ENCODE peak calls at places on chromosomes 6 and 20, in seven cellular contexts. F, B, S, R, H, A and T are unnamed samples.
A peak's percentile ranks its signal among the peaks of the same experiment; 100 is the strongest.

GRCh38 chr6:125859691-125860210 is 69.0 kb downstream of the NCOA7 start:
- DNase-seq in B (no peak), A (no peak), F (no peak), H (no peak), S (no peak), R (no peak), T (no peak)

GRCh38 chr6:38603966-38604365 is 35.8 kb downstream of the BTBD9 start:
- DNase-seq in R (no peak), A (no peak), H (no peak), S (peak; percentile 53), F (no peak), B (no peak), T (no peak)

GRCh38 chr6:160534050-160534696 is 129.9 kb downstream of the LPA start:
- DNase-seq in A (peak; percentile 54), S (peak; percentile 10), B (no peak), H (no peak), R (peak; percentile 46), F (peak; percentile 54), T (peak; percentile 12)

GRCh38 chr6:33000053-33000452 is 9.3 kb downstream of the HLA-DOA start:
- DNase-seq in A (no peak), B (no peak), S (no peak), H (no peak), F (no peak), R (no peak), T (no peak)

GRCh38 chr6:369559-370431 is 21.8 kb upstream of the IRF4 start:
- DNase-seq in H (no peak), A (no peak), S (no peak), R (no peak), B (no peak), F (no peak), T (no peak)

GRCh38 chr6:147384737-147385710 is 123.5 kb upstream of the SAMD5 start:
- DNase-seq in B (no peak), R (no peak), A (no peak), S (no peak), F (no peak), H (no peak), T (no peak)

GRCh38 chr20:20210327-20210726 is 157.6 kb upstream of the INSM1 start:
- DNase-seq in A (no peak), S (no peak), H (no peak), B (no peak), R (no peak), F (no peak), T (no peak)

GRCh38 chr6:33728438-33728837 is 16.9 kb upstream of the UQCC2 start:
- DNase-seq in R (no peak), F (no peak), S (no peak), B (no peak), H (no peak), A (no peak), T (no peak)

GRCh38 chr6:170393807-170394399 is 87.3 kb downstream of the FAM120B start:
- DNase-seq in F (no peak), A (no peak), B (peak; percentile 67), R (no peak), S (peak; percentile 60), H (no peak), T (no peak)

GRCh38 chr20:34607066-34607465 is 48.5 kb downstream of the MAP1LC3A start:
- DNase-seq in H (no peak), F (no peak), R (no peak), A (no peak), S (no peak), B (no peak), T (no peak)

GRCh38 chr20:17895641-17896246 is 72.8 kb downstream of the SNX5 start:
- DNase-seq in A (no peak), H (no peak), F (peak; percentile 58), S (peak; percentile 63), R (no peak), B (no peak), T (peak; percentile 63)

GRCh38 chr20:22288156-22288555 is 296.2 kb downstream of the FOXA2 start:
- DNase-seq in H (no peak), A (no peak), F (no peak), B (no peak), S (no peak), R (no peak), T (no peak)

GRCh38 chr20:51569815-51570741 is 27.6 kb upstream of the NFATC2 start:
- DNase-seq in A (no peak), H (no peak), R (no peak), S (no peak), B (no peak), F (no peak), T (peak; percentile 40)

GRCh38 chr6:150202404-150202803 is 59.6 kb downstream of the PPP1R14C start:
- DNase-seq in F (peak; percentile 70), H (no peak), S (peak; percentile 46), A (no peak), B (no peak), R (no peak), T (peak; percentile 49)

GRCh38 chr6:156988276-156989158 is 211.3 kb downstream of the ARID1B start:
- DNase-seq in B (no peak), H (no peak), R (no peak), A (no peak), F (peak; percentile 47), S (peak; percentile 27), T (no peak)

GRCh38 chr20:24993337-24994185 is 1.0 kb upstream of the APMAP start:
- DNase-seq in F (no peak), B (peak; percentile 62), H (no peak), A (no peak), R (peak; percentile 21), S (peak; percentile 18), T (no peak)

GRCh38 chr6:40347571-40348011 is 239.6 kb downstream of the LRFN2 start:
- DNase-seq in S (no peak), F (no peak), R (peak; percentile 34), A (no peak), B (peak; percentile 65), H (no peak), T (no peak)

GRCh38 chr6:110041830-110042229 is 63.7 kb downstream of the GPR6 start:
- DNase-seq in B (peak; percentile 29), A (no peak), F (no peak), R (no peak), H (no peak), S (no peak), T (no peak)

GRCh38 chr20:37741055-37741454 is 47.2 kb downstream of the CTNNBL1 start:
- DNase-seq in B (no peak), S (peak; percentile 49), F (no peak), A (no peak), R (no peak), H (no peak), T (no peak)

GRCh38 chr20:37742121-37742520 is 48.3 kb downstream of the CTNNBL1 start:
- DNase-seq in A (peak; percentile 58), R (no peak), B (no peak), H (no peak), S (no peak), F (no peak), T (no peak)

GRCh38 chr20:37745553-37745952 is 51.7 kb downstream of the CTNNBL1 start:
- DNase-seq in B (no peak), R (no peak), H (no peak), F (no peak), S (no peak), A (no peak), T (no peak)

GRCh38 chr20:37741560-37741959 is 47.7 kb downstream of the CTNNBL1 start:
- DNase-seq in B (no peak), A (no peak), R (no peak), H (no peak), S (no peak), F (no peak), T (no peak)

GRCh38 chr20:37744347-37744746 is 50.5 kb downstream of the CTNNBL1 start:
- DNase-seq in A (no peak), S (no peak), F (no peak), R (no peak), B (no peak), H (no peak), T (no peak)
- H3K9me3 ChIP-seq in A (no peaks in the 10 kb centered on the region), S (no peaks in the 10 kb centered on the region), F (no peaks in the 10 kb centered on the region), R (no peaks in the 10 kb centered on the region), B (no peaks in the 10 kb centered on the region), H (no peaks in the 10 kb centered on the region), T (no peaks in the 10 kb centered on the region)

DNA sequence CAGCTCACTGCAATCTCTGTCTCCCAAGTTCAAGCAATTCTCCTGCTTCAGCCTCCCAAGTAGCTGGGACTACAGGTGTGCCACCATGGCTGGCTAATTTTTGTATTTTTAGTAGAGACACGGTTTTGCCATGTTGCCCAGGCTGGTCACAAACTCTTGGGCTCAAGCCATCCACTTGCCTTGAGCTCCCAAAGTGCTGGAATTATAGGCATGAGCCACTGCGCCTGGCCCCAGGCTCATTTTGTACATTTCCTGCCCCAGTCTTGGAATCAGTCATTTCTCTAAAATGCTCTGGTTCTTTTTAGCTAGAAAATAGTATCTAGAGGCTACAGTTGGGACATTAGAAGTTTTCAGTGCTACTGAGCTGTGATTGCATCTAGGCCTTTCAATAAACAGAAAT is 13.5 kb downstream of the MANBAL start:
- DNase-seq in S (no peak), A (no peak), R (no peak), H (no peak), B (no peak), F (no peak), T (no peak)
- H3K36me3 ChIP-seq in S (peaks cover 18% of the 10 kb centered on the region), A (peaks cover 53% of the 10 kb centered on the region), R (peaks cover 57% of the 10 kb centered on the region), H (peaks cover 6% of the 10 kb centered on the region), B (no peaks in the 10 kb centered on the region), F (peaks cover 4% of the 10 kb centered on the region), T (peaks cover 91% of the 10 kb centered on the region)

GRCh38 chr6:81747327-81747726 is 5.2 kb downstream of the TENT5A start:
- DNase-seq in R (no peak), S (no peak), A (no peak), F (no peak), H (no peak), B (no peak), T (no peak)
- H3K4me3 ChIP-seq in R (no peak overlapping the region), S (no peak overlapping the region), A (no peak overlapping the region), F (no peak overlapping the region), H (peak overlapping the region; percentile 82), B (peak overlapping the region; percentile 22), T (no peak overlapping the region)

GRCh38 chr6:26640806-26641205 is 18.7 kb downstream of the ZNF322 start:
- DNase-seq in A (no peak), B (no peak), R (no peak), S (no peak), H (no peak), F (no peak), T (no peak)
- H3K9me3 ChIP-seq in A (peaks cover 37% of the 10 kb centered on the region), B (no peaks in the 10 kb centered on the region), R (peaks cover 33% of the 10 kb centered on the region), S (peaks cover 33% of the 10 kb centered on the region), H (no peaks in the 10 kb centered on the region), F (peaks cover 22% of the 10 kb centered on the region), T (peaks cover 11% of the 10 kb centered on the region)

GRCh38 chr20:38953630-38954340 is 8.4 kb upstream of the DHX35 start:
- DNase-seq in A (no peak), R (no peak), B (no peak), H (no peak), S (no peak), F (no peak), T (no peak)

GRCh38 chr20:38951611-38952010 is 10.5 kb upstream of the DHX35 start:
- DNase-seq in H (no peak), B (no peak), S (no peak), R (no peak), A (no peak), F (no peak), T (no peak)

GRCh38 chr20:38950254-38950653 is 11.9 kb upstream of the DHX35 start:
- DNase-seq in H (no peak), S (no peak), B (no peak), A (no peak), F (no peak), R (no peak), T (no peak)

GRCh38 chr20:38947931-38948362 is 14.2 kb upstream of the DHX35 start:
- DNase-seq in S (no peak), F (no peak), B (no peak), A (no peak), R (no peak), H (no peak), T (no peak)

GRCh38 chr20:38952153-38952552 is 10.0 kb upstream of the DHX35 start:
- DNase-seq in A (no peak), R (no peak), F (no peak), H (no peak), B (no peak), S (no peak), T (no peak)
- H3K36me3 ChIP-seq in A (peaks cover 72% of the 10 kb centered on the region), R (peaks cover 77% of the 10 kb centered on the region), F (no peaks in the 10 kb centered on the region), H (no peaks in the 10 kb centered on the region), B (no peaks in the 10 kb centered on the region), S (peaks cover 5% of the 10 kb centered on the region), T (peaks cover 76% of the 10 kb centered on the region)